ENCODE peak calls at places on chromosomes 4 and X, in six cellular contexts. H is endothelial cell, Y is neural progenitor cell, S is fibroblast of pulmonary artery, B is nephron progenitor cell, G is PC-9. J is an unnamed sample.

GRCh38 chr4:10045481-10045880 is 24.2 kb upstream of the SLC2A9 start:
- DNase-seq in B (no peak), G (no peak), Y (no peak), H (no peak), S (peak), J (no peak)

GRCh38 chr4:190017357-190018200 is 9.5 kb downstream of the FRG2 start:
- DNase-seq in B (no peak), Y (peak), G (no peak), H (peak), S (no peak), J (peak)

GRCh38 chr4:159434496-159435241 is 331.8 kb downstream of the RAPGEF2 start:
- DNase-seq in S (peak), H (no peak), G (no peak), Y (no peak), B (no peak), J (no peak)

GRCh38 chr4:26048378-26048882 is 134.4 kb downstream of the SMIM20 start:
- DNase-seq in Y (no peak), B (no peak), S (peak), G (peak), H (no peak), J (no peak)

GRCh38 chr4:188976644-188977115 is 837.4 kb downstream of the TRIML1 start:
- DNase-seq in H (no peak), B (peak), G (peak), S (peak), Y (peak), J (no peak)

GRCh38 chr4:140149851-140150635 is 3.9 kb downstream of the MAML3 start:
- DNase-seq in G (peak), H (peak), B (peak), Y (peak), S (peak), J (peak)

GRCh38 chr4:41880022-41880837 is 55.0 kb upstream of the TMEM33 start:
- DNase-seq in G (no peak), B (peak), Y (peak), S (no peak), H (peak), J (no peak)

GRCh38 chrX:153475751-153476281 is 5.4 kb upstream of the HAUS7 start:
- DNase-seq in Y (no peak), G (no peak), S (no peak), H (no peak), B (no peak), J (no peak)

GRCh38 chrX:9858080-9858479 is 71.9 kb downstream of the SHROOM2 start:
- DNase-seq in S (no peak), B (no peak), H (no peak), Y (no peak), G (no peak), J (no peak)

GRCh38 chr4:61350932-61351331 is 150.8 kb downstream of the ADGRL3 start:
- DNase-seq in B (no peak), H (no peak), G (no peak), Y (no peak), S (no peak), J (no peak)

GRCh38 chr4:16969696-16970135 is 71.3 kb upstream of the LDB2 start:
- DNase-seq in S (peak), Y (no peak), H (no peak), B (no peak), G (no peak), J (no peak)

GRCh38 chr4:118729287-118730286 is 44.4 kb downstream of the METTL14 start:
- DNase-seq in B (no peak), S (peak), Y (no peak), G (no peak), H (no peak), J (no peak)

GRCh38 chrX:19920945-19921344 is 33.5 kb upstream of the SH3KBP1 start:
- DNase-seq in B (no peak), S (no peak), G (no peak), Y (no peak), H (no peak), J (no peak)

GRCh38 chr4:2290974-2291704 is 29.2 kb upstream of the MXD4 start:
- DNase-seq in Y (no peak), G (no peak), S (no peak), H (no peak), B (no peak), J (peak)

GRCh38 chrX:53794181-53794580 is 107.7 kb upstream of the HUWE1 start:
- DNase-seq in Y (no peak), S (no peak), H (no peak), B (no peak), G (no peak), J (no peak)

GRCh38 chr4:3287972-3288570 is 4.8 kb upstream of the RGS12 start:
- DNase-seq in G (no peak), Y (no peak), S (no peak), H (no peak), B (no peak), J (no peak)

GRCh38 chrX:20442597-20442996 is 175.9 kb upstream of the RPS6KA3 start:
- DNase-seq in Y (peak), S (peak), G (peak), H (peak), B (peak), J (peak)

GRCh38 chr4:24560770-24561415 is 23.5 kb downstream of the DHX15 start:
- DNase-seq in G (no peak), Y (no peak), H (no peak), S (no peak), B (no peak), J (no peak)

GRCh38 chr4:93791570-93792195 is 36.9 kb upstream of the ATOH1 start:
- DNase-seq in H (peak), S (peak), B (peak), Y (peak), G (peak), J (peak)

GRCh38 chrX:150913511-150913910 is 15.0 kb upstream of the CD99L2 start:
- DNase-seq in Y (no peak), B (no peak), H (no peak), S (peak), G (no peak), J (no peak)

GRCh38 chr4:94397635-94398034 is 54.1 kb upstream of the PDLIM5 start:
- DNase-seq in S (no peak), G (no peak), Y (no peak), B (no peak), H (no peak), J (no peak)

GRCh38 chr4:40971346-40971745 is 221.6 kb downstream of the NSUN7 start:
- DNase-seq in B (no peak), Y (no peak), G (no peak), S (no peak), H (no peak), J (no peak)

GRCh38 chr4:185011408-185011807 is 6.9 kb upstream of the HELT start:
- DNase-seq in Y (peak), S (no peak), H (peak), G (peak), B (peak), J (no peak)

GRCh38 chr4:103272174-103272573 is 74.0 kb upstream of the CENPE start:
- DNase-seq in G (no peak), H (no peak), S (no peak), B (no peak), Y (no peak), J (no peak)

GRCh38 chrX:63784902-63785692 is at the start of gene ARHGEF9:
- DNase-seq in H (peak), G (no peak), S (peak), Y (peak), B (peak), J (peak)

GRCh38 chr4:118817178-118817930 is 18.6 kb downstream of the SEC24D start:
- DNase-seq in B (no peak), Y (no peak), H (no peak), G (no peak), S (no peak), J (no peak)

GRCh38 chrX:13090261-13091110 is 46.1 kb upstream of the FAM9C start:
- DNase-seq in G (no peak), S (peak), Y (no peak), H (no peak), B (no peak), J (no peak)
- TF ChIP-seq CTCF in G (no peak), S (no peak), Y (no peak), H (no peak), B (no peak), J (no peak)

DNA sequence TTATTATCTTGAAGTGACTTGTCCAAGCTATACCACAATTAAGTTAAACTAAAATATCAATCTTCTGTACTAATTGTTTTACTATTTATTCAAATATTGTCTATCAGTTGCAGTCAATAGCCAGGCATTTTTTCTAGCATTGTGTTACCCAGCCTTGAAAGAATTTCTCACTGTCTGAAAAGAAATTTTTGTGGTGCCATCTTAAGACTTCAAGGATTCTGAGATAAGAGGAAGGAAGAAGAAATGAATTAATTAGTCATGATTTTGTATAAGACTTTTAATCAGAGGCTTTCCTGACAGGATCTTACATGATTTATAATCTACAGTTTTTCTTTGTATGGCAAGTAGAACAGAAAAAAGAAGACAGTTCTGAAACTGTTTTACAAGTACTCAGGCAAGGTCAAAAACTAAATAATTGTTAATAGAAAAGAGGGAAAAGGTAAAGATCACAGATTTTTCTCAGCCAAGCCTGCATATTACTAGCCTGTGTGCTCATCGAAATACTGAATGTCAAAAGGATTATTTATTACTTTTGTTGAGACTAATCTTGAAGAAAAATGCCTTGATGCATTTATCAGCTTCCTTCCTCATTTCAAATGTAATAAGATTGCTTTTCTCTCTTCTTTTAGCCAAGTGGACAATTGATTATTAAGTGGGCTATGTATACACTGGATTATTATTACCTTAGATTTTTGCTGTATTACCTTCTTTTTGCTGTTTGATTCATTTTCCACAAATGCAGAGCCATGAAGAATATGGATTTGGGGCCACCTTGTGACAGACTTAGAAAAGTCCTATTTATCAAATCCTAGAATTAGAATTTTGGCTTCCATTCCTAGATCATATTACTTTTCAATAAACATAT is 53.8 kb downstream of the CXCL1 start:
- DNase-seq in H (no peak), B (no peak), G (no peak), Y (no peak), S (peak), J (no peak)
- TF ChIP-seq CTCF in H (no peak), B (no peak), G (peak), Y (peak), S (peak), J (no peak)

DNA sequence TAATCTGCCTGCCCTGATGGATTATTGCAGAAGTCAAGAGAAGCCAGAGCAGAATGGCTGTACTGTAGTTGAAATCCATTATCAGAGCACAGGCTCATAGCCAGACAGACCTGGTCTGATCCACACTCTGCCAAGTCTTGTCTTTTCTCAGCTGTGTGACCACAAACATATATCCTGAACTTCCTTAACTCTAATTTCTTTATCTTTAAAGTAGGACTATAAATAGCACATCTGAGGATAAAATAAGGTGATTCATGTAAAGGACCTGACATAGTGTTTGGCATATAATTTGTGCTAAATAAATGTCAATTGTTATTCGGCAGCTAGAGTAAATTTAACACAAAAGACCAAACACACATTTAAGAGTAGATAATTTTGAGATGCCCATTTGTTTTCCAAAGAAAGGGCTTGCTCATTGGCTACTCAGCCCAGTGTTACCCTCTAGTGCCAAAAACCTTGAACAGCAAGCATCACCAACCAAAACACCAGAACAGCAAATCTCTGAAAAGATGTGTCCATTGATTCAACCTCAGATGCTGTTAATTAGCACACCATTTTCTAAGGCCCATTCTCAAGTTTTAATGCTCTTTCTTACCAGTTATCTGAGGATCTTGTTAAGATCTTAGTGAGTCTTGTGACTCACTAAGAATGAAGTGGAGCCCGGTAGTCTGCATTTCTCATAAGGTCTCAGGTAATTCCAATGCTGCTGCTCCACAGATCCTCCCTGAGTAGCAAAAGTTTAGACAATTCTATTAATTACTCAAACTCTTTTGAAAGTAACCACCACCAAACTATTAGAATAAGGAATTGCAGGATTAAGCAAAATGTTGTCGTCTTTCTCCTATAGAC is 108.8 kb downstream of the HHIP start:
- DNase-seq in B (no peak), G (no peak), S (peak), H (peak), Y (peak), J (no peak)
- TF ChIP-seq CTCF in B (no peak), G (no peak), S (peak), H (no peak), Y (peak), J (no peak)

GRCh38 chr4:145614235-145614615 is 5.0 kb upstream of the MMAA start:
- DNase-seq in S (no peak), Y (no peak), H (no peak), B (no peak), G (no peak), J (no peak)
- TF ChIP-seq CTCF in S (no peak), Y (no peak), H (no peak), B (no peak), G (no peak), J (no peak)

GRCh38 chrX:148535639-148536038 is 35.2 kb downstream of the AFF2 start:
- DNase-seq in S (no peak), G (no peak), H (no peak), B (no peak), Y (no peak), J (no peak)

DNA sequence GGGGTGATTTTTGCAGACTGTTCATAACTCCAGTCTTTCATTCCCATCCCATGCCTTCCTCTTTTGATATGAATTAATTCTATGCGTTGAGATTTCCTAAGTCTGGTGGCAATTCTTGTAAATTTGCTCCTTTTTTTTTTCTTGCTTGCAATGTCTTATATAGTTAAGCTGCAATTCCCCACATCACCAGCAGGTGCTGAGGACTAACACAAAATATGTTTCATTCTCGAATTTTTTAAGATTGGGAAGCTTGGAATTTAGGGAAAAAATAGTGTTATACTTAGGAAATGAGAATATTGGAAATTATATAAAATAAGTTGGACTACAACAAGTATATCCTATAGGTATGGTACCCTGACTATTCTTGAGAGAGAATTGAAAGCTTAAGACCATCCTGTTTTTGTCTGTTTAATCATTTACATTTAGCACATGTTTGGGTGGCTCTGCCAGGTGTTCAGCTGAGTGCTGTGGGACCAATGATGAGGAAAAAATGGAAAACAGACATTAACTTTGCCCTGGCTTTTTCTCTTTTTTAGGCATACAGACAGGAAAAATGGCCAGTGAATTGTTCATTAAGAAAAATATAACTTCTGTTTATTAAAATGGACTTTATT is 30.2 kb downstream of the AFF2 start:
- DNase-seq in H (no peak), B (no peak), Y (peak), G (no peak), S (peak), J (no peak)
- TF ChIP-seq CTCF in H (peak), B (peak), Y (peak), G (peak), S (peak), J (peak)

DNA sequence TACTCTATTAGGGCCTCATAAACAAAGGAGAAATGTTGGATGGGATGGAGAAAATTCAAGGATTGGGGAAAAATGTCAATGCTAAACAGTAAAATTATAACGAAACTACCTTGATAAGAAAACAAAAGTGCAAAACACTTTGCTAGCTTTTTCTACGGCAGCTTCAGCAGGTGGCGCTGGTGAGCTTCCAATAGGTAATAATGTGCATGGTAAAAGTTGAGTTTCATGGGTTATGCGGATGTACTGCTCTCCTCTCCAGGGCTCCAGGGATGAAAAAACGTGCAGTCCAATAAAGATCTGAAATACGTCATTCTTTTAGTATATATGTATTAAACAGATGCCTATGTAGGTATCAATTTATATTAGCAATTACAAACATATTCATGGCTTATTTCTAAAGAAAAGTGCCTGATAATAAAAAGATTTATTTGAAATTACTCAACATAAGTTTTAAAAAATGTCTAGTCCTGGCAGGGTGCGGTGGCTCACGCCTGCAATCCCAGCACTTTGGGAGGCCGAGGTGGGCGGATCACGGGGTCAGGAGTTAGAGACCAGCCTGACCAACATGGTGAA is 239.6 kb downstream of the GRXCR1 start:
- DNase-seq in G (peak), Y (peak), B (peak), S (peak), H (peak), J (peak)
- TF ChIP-seq CTCF in G (peak), Y (peak), B (peak), S (peak), H (peak), J (peak)

GRCh38 chr4:146059865-146060264 is 115.7 kb upstream of the LSM6 start:
- DNase-seq in H (no peak), G (no peak), S (no peak), B (no peak), Y (no peak), J (peak)
- TF ChIP-seq CTCF in H (no peak), G (no peak), S (no peak), B (no peak), Y (no peak), J (no peak)

GRCh38 chr4:30295652-30296051 is 424.5 kb upstream of the PCDH7 start:
- DNase-seq in B (peak), G (no peak), S (no peak), Y (peak), H (no peak), J (no peak)
- TF ChIP-seq CTCF in B (no peak), G (no peak), S (no peak), Y (peak), H (no peak), J (no peak)

J was measured in GM20000.